ENCODE peak calls at places on chromosomes 7 and 10, in four cellular contexts. One of them, this sample, is unnamed.

GRCh38 chr7:102891693-102892261 is 21.0 kb upstream of the LRRC17 start:
- DNase-seq in Calu3: no peak
- DNase-seq in heart right ventricle: peak
- DNase-seq in heart left ventricle: peak
- DNase-seq in this sample: peak

GRCh38 chr10:24550680-24551079 is 173.0 kb downstream of the ARHGAP21 start:
- DNase-seq in heart left ventricle: no peak
- DNase-seq in Calu3: no peak
- DNase-seq in heart right ventricle: no peak
- DNase-seq in this sample: no peak

GRCh38 chr10:59678884-59679301 is 30.8 kb downstream of the SLC16A9 start:
- DNase-seq in heart left ventricle: no peak
- DNase-seq in heart right ventricle: no peak
- DNase-seq in Calu3: no peak
- DNase-seq in this sample: no peak

GRCh38 chr10:86649471-86650150 is 4.7 kb upstream of the OPN4 start:
- DNase-seq in Calu3: no peak
- DNase-seq in heart left ventricle: no peak
- DNase-seq in heart right ventricle: no peak
- DNase-seq in this sample: no peak

GRCh38 chr7:38656976-38657375 is 25.8 kb upstream of the AMPH start:
- DNase-seq in Calu3: no peak
- DNase-seq in heart left ventricle: no peak
- DNase-seq in heart right ventricle: no peak
- DNase-seq in this sample: no peak

GRCh38 chr10:52621635-52622079 is 150.9 kb downstream of the MBL2 start:
- DNase-seq in heart left ventricle: no peak
- DNase-seq in Calu3: no peak
- DNase-seq in heart right ventricle: no peak
- DNase-seq in this sample: no peak

GRCh38 chr7:90570373-90570959 is 25.7 kb upstream of the CDK14 start:
- DNase-seq in heart left ventricle: no peak
- DNase-seq in heart right ventricle: no peak
- DNase-seq in Calu3: no peak
- DNase-seq in this sample: no peak

GRCh38 chr7:131723926-131724325 is 167.5 kb upstream of the PODXL start:
- DNase-seq in heart right ventricle: no peak
- DNase-seq in heart left ventricle: no peak
- DNase-seq in Calu3: no peak
- DNase-seq in this sample: no peak

GRCh38 chr10:58573970-58574538 is 61.4 kb downstream of the BICC1 start:
- DNase-seq in Calu3: no peak
- DNase-seq in heart right ventricle: no peak
- DNase-seq in heart left ventricle: no peak
- DNase-seq in this sample: no peak

GRCh38 chr7:150852371-150852905 is at the start of gene AOC1:
- DNase-seq in Calu3: peak
- DNase-seq in heart right ventricle: no peak
- DNase-seq in heart left ventricle: no peak
- DNase-seq in this sample: peak

GRCh38 chr10:132650611-132651250 is 113.1 kb downstream of the INPP5A start:
- DNase-seq in heart right ventricle: no peak
- DNase-seq in Calu3: no peak
- DNase-seq in heart left ventricle: no peak
- DNase-seq in this sample: no peak

GRCh38 chr10:93152136-93152535 is 78.4 kb downstream of the CYP26A1 start:
- DNase-seq in Calu3: no peak
- DNase-seq in heart left ventricle: no peak
- DNase-seq in heart right ventricle: no peak
- DNase-seq in this sample: no peak

GRCh38 chr7:30472081-30472770 is 6.4 kb downstream of the NOD1 start:
- DNase-seq in heart right ventricle: no peak
- DNase-seq in Calu3: no peak
- DNase-seq in heart left ventricle: no peak
- DNase-seq in this sample: no peak

GRCh38 chr7:32762894-32763293 is 128.7 kb downstream of the KBTBD2 start:
- DNase-seq in heart left ventricle: no peak
- DNase-seq in heart right ventricle: no peak
- DNase-seq in Calu3: no peak
- DNase-seq in this sample: no peak

GRCh38 chr10:106705576-106706526 is 458.7 kb downstream of the SORCS1 start:
- DNase-seq in Calu3: peak
- DNase-seq in heart right ventricle: peak
- DNase-seq in heart left ventricle: peak
- DNase-seq in this sample: peak

GRCh38 chr10:30562787-30563186 is 66.8 kb downstream of the LYZL2 start:
- DNase-seq in heart right ventricle: no peak
- DNase-seq in heart left ventricle: no peak
- DNase-seq in Calu3: no peak
- DNase-seq in this sample: no peak

GRCh38 chr7:111878788-111879187 is 316.5 kb upstream of the IMMP2L start:
- DNase-seq in heart left ventricle: no peak
- DNase-seq in Calu3: no peak
- DNase-seq in heart right ventricle: no peak
- DNase-seq in this sample: no peak

GRCh38 chr10:123901621-123902020 is 10.0 kb upstream of the CPXM2 start:
- DNase-seq in heart right ventricle: no peak
- DNase-seq in Calu3: no peak
- DNase-seq in heart left ventricle: no peak
- DNase-seq in this sample: no peak

GRCh38 chr7:70771447-70771846 is 360.5 kb upstream of the GALNT17 start:
- DNase-seq in heart left ventricle: no peak
- DNase-seq in heart right ventricle: no peak
- DNase-seq in Calu3: no peak
- DNase-seq in this sample: no peak

GRCh38 chr7:105621617-105622016 is 40.3 kb upstream of the EFCAB10 start:
- DNase-seq in heart left ventricle: peak
- DNase-seq in heart right ventricle: peak
- DNase-seq in Calu3: no peak
- DNase-seq in this sample: no peak

DNA sequence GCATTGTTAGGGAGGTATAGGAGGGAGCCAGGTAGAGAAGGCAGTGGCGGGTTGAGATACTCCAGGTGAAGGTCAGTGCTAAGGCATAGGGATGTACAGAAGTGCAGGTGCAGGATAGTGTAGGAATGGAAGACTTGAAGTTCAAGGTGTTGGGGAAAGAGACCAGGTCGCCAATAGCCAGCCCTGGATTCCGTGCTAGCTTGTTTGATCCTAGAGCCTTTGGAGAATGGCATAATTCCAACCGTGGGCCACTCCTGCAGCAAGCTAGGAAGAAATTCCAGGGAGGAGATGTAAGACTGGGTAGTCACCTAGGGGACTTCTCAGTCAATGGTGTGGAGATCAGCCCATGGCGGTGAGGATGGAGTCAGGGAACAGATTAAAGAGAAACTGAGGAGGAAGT is 272.7 kb downstream of the RPS24 start:
- DNase-seq in Calu3: no peak
- DNase-seq in heart left ventricle: no peak
- DNase-seq in heart right ventricle: no peak
- DNase-seq in this sample: no peak
- TF ChIP-seq CTCF in Calu3: no peak
- TF ChIP-seq CTCF in heart left ventricle: no peak
- TF ChIP-seq CTCF in heart right ventricle: no peak
- TF ChIP-seq CTCF in this sample: no peak

DNA sequence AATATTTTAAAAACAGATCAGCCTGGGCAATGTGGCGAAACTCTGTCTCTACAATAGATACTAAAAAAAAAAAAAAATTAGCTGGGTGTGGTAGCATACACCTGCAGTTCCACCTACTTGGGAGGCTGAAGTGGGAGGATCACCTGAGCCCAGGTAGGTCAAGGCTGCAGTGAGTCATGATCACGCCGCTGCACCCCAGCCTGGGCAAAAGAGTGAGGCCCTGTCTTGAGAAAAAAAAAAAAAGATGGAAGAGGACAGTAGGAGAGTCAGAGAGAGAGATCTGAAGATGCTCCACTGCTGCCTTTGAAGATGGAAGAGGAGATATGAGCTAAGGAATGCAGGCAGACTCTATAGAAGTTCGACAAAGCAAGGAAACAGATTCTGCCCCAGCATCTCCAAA is 181.9 kb downstream of the CALN1 start:
- DNase-seq in Calu3: no peak
- DNase-seq in heart left ventricle: no peak
- DNase-seq in heart right ventricle: no peak
- DNase-seq in this sample: no peak
- TF ChIP-seq CTCF in Calu3: no peak
- TF ChIP-seq CTCF in heart left ventricle: no peak
- TF ChIP-seq CTCF in heart right ventricle: no peak
- TF ChIP-seq CTCF in this sample: no peak

GRCh38 chr10:35594115-35594849 is 10.9 kb upstream of the GJD4 start:
- DNase-seq in Calu3: no peak
- DNase-seq in heart right ventricle: no peak
- DNase-seq in heart left ventricle: no peak
- DNase-seq in this sample: no peak

GRCh38 chr10:35598379-35598778 is 6.8 kb upstream of the GJD4 start:
- DNase-seq in heart left ventricle: no peak
- DNase-seq in Calu3: peak
- DNase-seq in heart right ventricle: no peak
- DNase-seq in this sample: no peak

GRCh38 chr10:35605191-35605590 is at the start of gene GJD4:
- DNase-seq in heart right ventricle: no peak
- DNase-seq in heart left ventricle: no peak
- DNase-seq in Calu3: no peak
- DNase-seq in this sample: no peak

GRCh38 chr10:35595106-35595505 is 10.0 kb upstream of the GJD4 start:
- DNase-seq in heart left ventricle: no peak
- DNase-seq in heart right ventricle: no peak
- DNase-seq in Calu3: no peak
- DNase-seq in this sample: no peak

GRCh38 chr10:35600193-35600592 is 4.9 kb upstream of the GJD4 start:
- DNase-seq in heart left ventricle: no peak
- DNase-seq in heart right ventricle: no peak
- DNase-seq in Calu3: no peak
- DNase-seq in this sample: no peak
- TF ChIP-seq CTCF in heart left ventricle: no peak
- TF ChIP-seq CTCF in heart right ventricle: no peak
- TF ChIP-seq CTCF in Calu3: no peak
- TF ChIP-seq CTCF in this sample: no peak

DNA sequence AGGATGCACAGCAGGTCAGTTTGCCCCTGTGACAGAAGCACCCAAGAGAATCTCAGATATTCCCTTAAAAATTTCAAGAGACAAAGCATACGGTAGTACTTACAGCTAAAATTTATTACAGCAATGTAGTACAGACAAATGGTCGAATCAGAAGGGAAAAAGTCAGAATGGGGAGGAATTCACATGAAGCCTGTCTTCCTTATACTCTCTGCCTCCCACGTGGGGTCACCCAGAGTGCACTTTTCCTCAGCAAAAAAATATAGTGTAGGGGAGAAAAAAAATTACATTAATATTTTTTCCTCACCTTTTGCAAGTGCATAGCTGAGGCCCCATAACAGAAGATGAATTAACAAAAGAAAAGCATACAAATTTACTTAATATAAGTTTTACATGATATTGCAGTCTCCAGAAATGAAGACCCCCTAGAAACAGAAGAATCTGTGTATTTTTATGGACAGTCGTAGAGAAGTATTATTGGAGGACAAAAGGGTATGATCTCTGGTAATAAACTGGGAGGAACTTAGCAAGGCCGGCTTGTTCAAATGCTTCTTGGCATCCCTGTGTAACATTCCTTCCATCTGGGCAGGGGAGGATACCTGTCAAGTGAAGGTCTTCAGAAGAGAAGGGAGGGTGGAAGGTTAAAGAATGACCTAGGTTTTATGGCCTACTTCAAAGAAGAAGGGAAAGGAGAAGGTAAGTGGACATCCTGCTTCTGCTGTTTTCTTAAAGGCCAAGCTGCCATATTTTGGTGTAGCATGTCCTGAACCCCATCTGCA is 270.6 kb upstream of the MAGI2 start:
- DNase-seq in heart left ventricle: no peak
- DNase-seq in Calu3: no peak
- DNase-seq in heart right ventricle: no peak
- DNase-seq in this sample: no peak
- TF ChIP-seq CTCF in heart left ventricle: no peak
- TF ChIP-seq CTCF in Calu3: no peak
- TF ChIP-seq CTCF in heart right ventricle: no peak
- TF ChIP-seq CTCF in this sample: no peak

DNA sequence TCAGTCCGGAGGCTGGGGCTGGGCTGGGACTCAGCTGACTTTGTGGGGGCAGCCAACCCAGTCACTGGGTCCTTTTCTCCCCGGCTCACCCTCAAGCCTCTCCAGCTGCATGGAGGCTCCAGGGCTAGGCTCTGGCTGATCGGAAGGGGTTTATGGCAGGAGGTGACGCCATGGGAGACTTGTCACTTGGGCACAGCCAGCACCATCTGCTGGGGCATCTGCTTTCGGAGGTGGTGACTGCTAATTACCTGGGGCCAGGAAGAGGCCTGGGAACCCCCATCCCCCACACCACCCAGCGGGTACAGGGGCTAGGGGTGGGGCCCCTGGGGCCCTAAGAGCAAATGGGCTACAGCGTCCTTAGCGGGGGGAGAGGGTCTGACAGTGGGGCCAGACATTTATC is 1.5 kb upstream of the LFNG start:
- DNase-seq in Calu3: no peak
- DNase-seq in heart right ventricle: no peak
- DNase-seq in heart left ventricle: no peak
- DNase-seq in this sample: no peak
- TF ChIP-seq CTCF in Calu3: no peak
- TF ChIP-seq CTCF in heart right ventricle: no peak
- TF ChIP-seq CTCF in heart left ventricle: no peak
- TF ChIP-seq CTCF in this sample: no peak

DNA sequence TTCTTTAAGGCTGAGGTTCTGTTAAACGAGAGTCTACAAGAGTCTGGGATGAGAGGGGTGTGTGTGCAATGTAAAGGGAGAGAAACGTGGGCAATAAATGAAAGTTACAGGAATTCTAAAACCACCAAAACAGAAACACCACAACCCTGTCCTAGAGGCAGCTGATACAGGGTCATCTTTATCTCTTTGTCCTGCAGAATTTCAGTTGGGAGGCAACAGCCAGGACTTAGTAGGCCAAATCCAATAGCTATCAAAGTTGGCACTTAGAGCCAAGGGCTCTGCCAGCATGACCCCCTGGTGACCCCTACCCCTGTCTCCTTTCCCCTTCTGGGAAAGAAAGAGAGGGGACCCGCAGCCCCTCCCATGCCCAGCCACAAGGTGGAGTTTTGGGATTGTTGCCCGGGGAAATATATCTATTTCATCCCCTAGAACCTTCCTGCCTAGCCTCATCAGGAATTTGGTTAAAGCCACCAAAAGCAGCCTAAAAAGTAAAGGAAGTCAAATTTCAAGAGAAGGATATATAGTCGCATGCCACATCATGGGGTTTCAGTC is 85.2 kb downstream of the OSBPL3 start:
- DNase-seq in heart right ventricle: no peak
- DNase-seq in Calu3: peak
- DNase-seq in heart left ventricle: no peak
- DNase-seq in this sample: no peak
- TF ChIP-seq CTCF in heart right ventricle: peak
- TF ChIP-seq CTCF in Calu3: peak
- TF ChIP-seq CTCF in heart left ventricle: peak
- TF ChIP-seq CTCF in this sample: no peak

GRCh38 chr10:1074748-1075358 is 18.7 kb downstream of the WDR37 start:
- DNase-seq in Calu3: no peak
- DNase-seq in heart left ventricle: no peak
- DNase-seq in heart right ventricle: no peak
- DNase-seq in this sample: no peak
- TF ChIP-seq CTCF in Calu3: no peak
- TF ChIP-seq CTCF in heart left ventricle: peak
- TF ChIP-seq CTCF in heart right ventricle: peak
- TF ChIP-seq CTCF in this sample: no peak

GRCh38 chr10:101227765-101228681 is 1.2 kb downstream of the LBX1 start:
- DNase-seq in Calu3: no peak
- DNase-seq in heart left ventricle: no peak
- DNase-seq in heart right ventricle: no peak
- DNase-seq in this sample: no peak
- TF ChIP-seq CTCF in Calu3: no peak
- TF ChIP-seq CTCF in heart left ventricle: no peak
- TF ChIP-seq CTCF in heart right ventricle: no peak
- TF ChIP-seq CTCF in this sample: no peak

GRCh38 chr7:55550010-55550409 is 22.3 kb downstream of the VOPP1 start:
- DNase-seq in Calu3: peak
- DNase-seq in heart right ventricle: no peak
- DNase-seq in heart left ventricle: no peak
- DNase-seq in this sample: no peak
- TF ChIP-seq CTCF in Calu3: peak
- TF ChIP-seq CTCF in heart right ventricle: peak
- TF ChIP-seq CTCF in heart left ventricle: peak
- TF ChIP-seq CTCF in this sample: no peak

This sample was measured in HL-60.